ENCODE peak calls at places on chromosomes 4 and X, in eight cellular contexts. F is lower lobe of right lung, R is Peyer's patch, X is tibial nerve, W is AG04450, V is HFF-Myc, E is AG04449, N is left ventricle myocardium inferior. Z is an unnamed sample.

GRCh38 chr4:171891038-171891437 is 77.8 kb downstream of the GALNTL6 start:
- DNase-seq in F (no peak), R (no peak), X (no peak), W (no peak), V (no peak), E (no peak), N (no peak), Z (no peak)

GRCh38 chr4:150224896-150225591 is 146.8 kb downstream of the DCLK2 start:
- DNase-seq in F (no peak), R (no peak), X (no peak), W (peak), V (peak), E (peak), N (no peak), Z (no peak)

GRCh38 chr4:149713031-149713430 is 102.6 kb downstream of the IQCM start:
- DNase-seq in F (no peak), R (no peak), X (no peak), W (no peak), V (no peak), E (no peak), N (no peak), Z (no peak)

GRCh38 chr4:8690216-8690786 is 97.7 kb downstream of the CPZ start:
- DNase-seq in F (no peak), R (no peak), X (no peak), W (no peak), V (no peak), E (no peak), N (no peak), Z (no peak)

GRCh38 chr4:33722254-33722653 is 2522.1 kb downstream of the ARAP2 start:
- DNase-seq in F (no peak), R (no peak), X (no peak), W (no peak), V (no peak), E (peak), N (no peak), Z (no peak)

GRCh38 chrX:96004386-96004785 is 680.3 kb upstream of the DIAPH2 start:
- DNase-seq in F (no peak), R (no peak), X (no peak), W (peak), V (no peak), E (no peak), N (no peak), Z (no peak)

GRCh38 chr4:141851246-141851891 is 215.0 kb downstream of the IL15 start:
- DNase-seq in F (no peak), R (no peak), X (no peak), W (peak), V (no peak), E (peak), N (no peak), Z (no peak)

GRCh38 chr4:87078987-87079469 is 141.4 kb downstream of the KLHL8 start:
- DNase-seq in F (no peak), R (no peak), X (peak), W (peak), V (no peak), E (no peak), N (peak), Z (no peak)

GRCh38 chrX:63657821-63658220 is 127.2 kb downstream of the ARHGEF9 start:
- DNase-seq in F (peak), R (no peak), X (peak), W (peak), V (peak), E (peak), N (peak), Z (no peak)

GRCh38 chrX:44306336-44306735 is 37.1 kb downstream of the EFHC2 start:
- DNase-seq in F (no peak), R (no peak), X (no peak), W (peak), V (peak), E (no peak), N (no peak), Z (no peak)

GRCh38 chrX:138946941-138947340 is 235.4 kb upstream of the FGF13 start:
- DNase-seq in F (no peak), R (no peak), X (no peak), W (no peak), V (no peak), E (no peak), N (no peak), Z (no peak)

GRCh38 chr4:141375855-141376254 is 155.2 kb downstream of the ZNF330 start:
- DNase-seq in F (no peak), R (no peak), X (no peak), W (peak), V (peak), E (peak), N (no peak), Z (no peak)

GRCh38 chr4:2256781-2257191 is 5.1 kb downstream of the MXD4 start:
- DNase-seq in F (peak), R (no peak), X (no peak), W (no peak), V (no peak), E (no peak), N (peak), Z (no peak)

GRCh38 chr4:4555916-4556315 is 14.1 kb upstream of the STX18 start:
- DNase-seq in F (no peak), R (no peak), X (no peak), W (peak), V (peak), E (peak), N (no peak), Z (no peak)

GRCh38 chr4:24208691-24209090 is 318.8 kb upstream of the PPARGC1A start:
- DNase-seq in F (no peak), R (no peak), X (no peak), W (no peak), V (no peak), E (no peak), N (no peak), Z (no peak)

GRCh38 chr4:118918388-118918787 is 29.7 kb downstream of the SYNPO2 start:
- DNase-seq in F (no peak), R (no peak), X (no peak), W (peak), V (peak), E (peak), N (no peak), Z (no peak)

GRCh38 chrX:14062524-14062923 is 32.8 kb upstream of the GEMIN8 start:
- DNase-seq in F (no peak), R (no peak), X (no peak), W (no peak), V (no peak), E (no peak), N (no peak), Z (no peak)

GRCh38 chr4:147025042-147025441 is 79.4 kb upstream of the TTC29 start:
- DNase-seq in F (no peak), R (no peak), X (no peak), W (no peak), V (no peak), E (no peak), N (no peak), Z (no peak)

GRCh38 chr4:16767251-16767650 is 131.2 kb downstream of the LDB2 start:
- DNase-seq in F (no peak), R (no peak), X (no peak), W (no peak), V (no peak), E (no peak), N (no peak), Z (no peak)

GRCh38 chr4:16765549-16765948 is 132.9 kb downstream of the LDB2 start:
- DNase-seq in F (no peak), R (no peak), X (no peak), W (no peak), V (no peak), E (no peak), N (no peak), Z (no peak)

GRCh38 chr4:16767861-16768260 is 130.6 kb downstream of the LDB2 start:
- DNase-seq in F (no peak), R (no peak), X (no peak), W (no peak), V (no peak), E (no peak), N (no peak), Z (no peak)

GRCh38 chr4:16761031-16761430 is 137.4 kb downstream of the LDB2 start:
- DNase-seq in F (no peak), R (no peak), X (no peak), W (no peak), V (no peak), E (no peak), N (no peak), Z (no peak)

GRCh38 chr4:16764622-16765021 is 133.8 kb downstream of the LDB2 start:
- DNase-seq in F (no peak), R (no peak), X (no peak), W (no peak), V (no peak), E (no peak), N (no peak), Z (no peak)
- TF ChIP-seq CTCF in F (peak), R (no peak), X (no peak), W (peak), V (peak), E (peak), N (peak), Z (no peak)

GRCh38 chr4:139651282-139652194 is 14.1 kb upstream of the MGST2 start:
- DNase-seq in F (peak), R (peak), X (peak), W (peak), V (peak), E (no peak), N (peak), Z (peak)
- H3K4me3 ChIP-seq in F (no peak), R (no peak), X (peak), W (no peak), V (no peak), E (no peak), N (peak), Z (no peak)

GRCh38 chr4:112540695-112541094 is 24.7 kb upstream of the NEUROG2 start:
- DNase-seq in F (no peak), R (no peak), X (no peak), W (no peak), V (no peak), E (no peak), N (no peak), Z (no peak)

GRCh38 chr4:112550728-112551127 is 34.7 kb upstream of the NEUROG2 start:
- DNase-seq in F (no peak), R (no peak), X (no peak), W (peak), V (no peak), E (peak), N (no peak), Z (no peak)

DNA sequence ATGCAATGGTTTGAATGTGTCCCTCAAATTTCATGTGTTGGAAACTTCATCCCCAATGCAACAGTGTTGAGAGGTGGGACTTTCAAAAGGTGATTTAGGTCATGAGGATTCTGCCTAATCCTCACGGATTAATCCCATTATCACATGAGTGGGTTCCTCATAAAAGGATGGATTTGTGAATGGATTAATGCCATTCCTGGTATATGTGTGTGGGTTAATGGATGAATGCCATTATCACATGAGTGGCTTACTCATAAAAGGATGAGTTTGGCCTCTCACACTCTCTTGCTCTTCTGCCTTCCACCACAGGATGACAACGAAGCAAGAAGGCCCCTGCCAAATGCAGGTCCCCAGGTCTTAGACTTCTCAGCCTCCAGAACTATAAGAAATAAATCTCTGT is 30.5 kb upstream of the NEUROG2 start:
- DNase-seq in F (no peak), R (no peak), X (no peak), W (no peak), V (no peak), E (no peak), N (no peak), Z (no peak)
- TF ChIP-seq CTCF in F (no peak), R (no peak), X (no peak), W (no peak), V (no peak), E (no peak), N (no peak), Z (no peak)

GRCh38 chr4:15004701-15005301 is 2.5 kb downstream of the CPEB2 start:
- DNase-seq in F (peak), R (peak), X (peak), W (peak), V (no peak), E (no peak), N (peak), Z (no peak)

GRCh38 chr4:15005474-15006115 is 3.3 kb downstream of the CPEB2 start:
- DNase-seq in F (no peak), R (no peak), X (no peak), W (no peak), V (no peak), E (no peak), N (no peak), Z (no peak)

GRCh38 chr4:15007201-15007600 is 4.9 kb downstream of the CPEB2 start:
- DNase-seq in F (no peak), R (no peak), X (no peak), W (no peak), V (no peak), E (no peak), N (no peak), Z (no peak)

GRCh38 chr4:15003891-15004700 is 1.8 kb downstream of the CPEB2 start:
- DNase-seq in F (peak), R (peak), X (peak), W (no peak), V (no peak), E (no peak), N (peak), Z (no peak)

DNA sequence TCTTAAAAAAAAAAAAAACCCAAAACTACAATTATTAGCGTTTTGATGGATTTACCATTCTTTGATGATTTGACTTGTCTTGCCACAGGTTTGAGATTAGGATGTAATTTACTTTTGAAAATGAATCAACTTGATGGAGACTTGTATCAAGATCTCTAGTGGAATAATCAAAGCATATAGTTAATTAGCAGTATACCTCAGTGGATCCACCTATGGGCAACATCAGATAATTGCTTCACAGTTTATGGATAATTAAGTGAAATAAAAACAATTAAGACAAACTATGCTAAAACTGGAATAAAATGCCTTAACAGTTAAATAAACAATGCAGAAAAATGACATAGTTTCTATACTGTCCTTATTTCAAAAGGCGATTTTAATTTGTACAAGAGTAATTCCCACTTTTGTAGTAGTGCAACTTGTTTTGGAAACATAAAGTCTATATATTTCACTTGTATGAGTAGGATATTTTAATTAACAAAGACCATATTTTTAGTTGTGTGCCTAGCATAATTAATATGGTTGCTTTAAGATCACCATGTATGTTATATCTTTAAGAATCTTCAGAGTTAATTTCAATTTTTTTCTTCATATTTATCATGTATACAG is 4.2 kb downstream of the CPEB2 start:
- DNase-seq in F (no peak), R (no peak), X (no peak), W (no peak), V (no peak), E (no peak), N (no peak), Z (no peak)
- H3K4me3 ChIP-seq in F (peak), R (no peak), X (no peak), W (peak), V (no peak), E (peak), N (peak), Z (no peak)

DNA sequence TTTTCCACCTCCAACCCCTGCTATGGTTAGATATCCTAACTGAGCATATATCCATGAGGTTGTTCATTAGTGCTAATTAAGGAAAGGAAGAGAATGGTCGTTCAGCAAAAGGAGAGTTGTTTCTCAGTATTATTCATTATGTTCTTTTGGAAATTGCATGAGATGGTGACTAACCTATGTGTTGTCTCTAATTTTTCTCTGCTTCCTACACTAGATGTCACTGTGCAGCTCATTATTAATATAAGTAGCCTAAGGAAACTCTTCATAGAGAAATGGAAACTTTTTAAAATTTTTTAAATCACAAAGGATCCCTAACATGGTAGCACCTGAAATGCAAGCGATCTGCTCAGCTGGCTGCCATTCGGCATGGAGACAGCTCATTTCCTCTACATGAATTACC is 67.7 kb upstream of the FAM9A start:
- DNase-seq in F (no peak), R (no peak), X (no peak), W (no peak), V (no peak), E (no peak), N (no peak), Z (no peak)
- TF ChIP-seq CTCF in F (no peak), R (no peak), X (no peak), W (peak), V (no peak), E (no peak), N (peak), Z (no peak)

DNA sequence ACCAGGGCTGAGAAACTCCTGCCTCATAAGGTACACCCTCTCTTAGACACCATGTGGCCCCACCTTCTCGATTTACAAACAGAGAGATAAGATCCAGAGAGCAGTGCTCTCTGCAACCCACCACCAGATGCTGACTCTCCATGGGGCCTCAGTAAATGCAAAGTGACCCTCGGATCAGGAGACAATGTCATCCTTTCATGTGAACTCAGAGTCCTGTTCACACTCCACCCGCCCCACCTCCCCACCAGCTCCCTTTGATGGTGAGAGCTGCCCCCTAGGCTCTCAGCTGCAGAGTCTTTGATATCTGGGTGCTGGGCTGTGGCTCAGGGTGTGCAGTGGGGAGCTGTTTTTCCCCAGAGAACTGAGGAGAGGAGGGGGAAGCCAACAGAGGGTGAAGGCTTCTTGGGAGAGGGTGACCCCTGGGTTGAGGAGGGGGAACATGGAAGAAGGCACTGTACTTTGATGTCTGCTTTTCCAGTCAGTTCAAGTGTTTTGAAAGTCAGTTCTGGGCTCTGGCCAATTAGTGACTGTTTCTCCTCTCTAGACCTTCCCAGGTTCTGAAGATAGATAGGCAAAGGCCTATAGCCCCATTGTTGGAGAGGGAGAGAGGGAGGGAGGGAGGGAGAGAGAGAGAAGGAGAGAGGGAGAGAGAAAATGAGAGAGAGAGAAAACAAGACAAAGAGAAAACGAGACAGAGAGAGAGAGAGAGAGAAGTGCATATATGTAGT is 88.2 kb downstream of the SCD5 start:
- DNase-seq in F (no peak), R (no peak), X (no peak), W (no peak), V (no peak), E (no peak), N (no peak), Z (no peak)
- H3K4me3 ChIP-seq in F (no peak), R (no peak), X (no peak), W (no peak), V (no peak), E (no peak), N (no peak), Z (no peak)